ENCODE peak calls at places on chromosomes 12 and 14, in four cellular contexts. O, J, X and Y are unnamed samples.

GRCh38 chr12:34397591-34398365 is 375.5 kb downstream of the ALG10 start:
- DNase-seq in O (no peak), J (peak), X (peak), Y (no peak)

GRCh38 chr12:51443573-51443972 is 18.9 kb downstream of the SLC4A8 start:
- DNase-seq in O (no peak), J (no peak), X (no peak), Y (no peak)

GRCh38 chr12:43462741-43463140 is 89.3 kb downstream of the ADAMTS20 start:
- DNase-seq in O (no peak), J (no peak), X (no peak), Y (no peak)

GRCh38 chr12:108367436-108367835 is 28.3 kb upstream of the CMKLR1 start:
- DNase-seq in O (no peak), J (no peak), X (no peak), Y (no peak)

GRCh38 chr12:42990387-42990786 is 400.8 kb upstream of the PRICKLE1 start:
- DNase-seq in O (no peak), J (no peak), X (no peak), Y (no peak)

GRCh38 chr14:66610154-66610563 is 102.2 kb downstream of the GPHN start:
- DNase-seq in O (no peak), J (no peak), X (no peak), Y (no peak)

GRCh38 chr12:101703487-101703886 is 6.0 kb downstream of the CHPT1 start:
- DNase-seq in O (no peak), J (no peak), X (no peak), Y (no peak)

GRCh38 chr14:71465316-71465715 is 466.9 kb upstream of the RGS6 start:
- DNase-seq in O (no peak), J (no peak), X (no peak), Y (no peak)

GRCh38 chr14:56490379-56490778 is 89.2 kb upstream of the TMEM260 start:
- DNase-seq in O (no peak), J (peak), X (no peak), Y (peak)

GRCh38 chr12:103829092-103829491 is 11.9 kb downstream of the NT5DC3 start:
- DNase-seq in O (no peak), J (no peak), X (no peak), Y (no peak)

GRCh38 chr14:104665663-104666522 is 23.5 kb upstream of the INF2 start:
- DNase-seq in O (no peak), J (no peak), X (no peak), Y (peak)

GRCh38 chr14:69980457-69981414 is 101.5 kb downstream of the SMOC1 start:
- DNase-seq in O (no peak), J (no peak), X (no peak), Y (no peak)

GRCh38 chr12:22700126-22700525 is 75.2 kb downstream of the ETNK1 start:
- DNase-seq in O (no peak), J (no peak), X (no peak), Y (no peak)

GRCh38 chr12:4171742-4172141 is 101.8 kb upstream of the CCND2 start:
- DNase-seq in O (no peak), J (no peak), X (no peak), Y (no peak)

GRCh38 chr12:4172999-4173398 is 100.6 kb upstream of the CCND2 start:
- DNase-seq in O (no peak), J (no peak), X (peak), Y (no peak)

GRCh38 chr12:4176168-4176567 is 97.4 kb upstream of the CCND2 start:
- DNase-seq in O (no peak), J (no peak), X (no peak), Y (no peak)

GRCh38 chr12:4177257-4177656 is 96.3 kb upstream of the CCND2 start:
- DNase-seq in O (no peak), J (no peak), X (no peak), Y (no peak)

GRCh38 chr12:4174417-4174816 is 99.1 kb upstream of the CCND2 start:
- DNase-seq in O (no peak), J (no peak), X (peak), Y (no peak)
- TF ChIP-seq JUND in O (no peak), J (no peak), X (no peak), Y (no peak)

DNA sequence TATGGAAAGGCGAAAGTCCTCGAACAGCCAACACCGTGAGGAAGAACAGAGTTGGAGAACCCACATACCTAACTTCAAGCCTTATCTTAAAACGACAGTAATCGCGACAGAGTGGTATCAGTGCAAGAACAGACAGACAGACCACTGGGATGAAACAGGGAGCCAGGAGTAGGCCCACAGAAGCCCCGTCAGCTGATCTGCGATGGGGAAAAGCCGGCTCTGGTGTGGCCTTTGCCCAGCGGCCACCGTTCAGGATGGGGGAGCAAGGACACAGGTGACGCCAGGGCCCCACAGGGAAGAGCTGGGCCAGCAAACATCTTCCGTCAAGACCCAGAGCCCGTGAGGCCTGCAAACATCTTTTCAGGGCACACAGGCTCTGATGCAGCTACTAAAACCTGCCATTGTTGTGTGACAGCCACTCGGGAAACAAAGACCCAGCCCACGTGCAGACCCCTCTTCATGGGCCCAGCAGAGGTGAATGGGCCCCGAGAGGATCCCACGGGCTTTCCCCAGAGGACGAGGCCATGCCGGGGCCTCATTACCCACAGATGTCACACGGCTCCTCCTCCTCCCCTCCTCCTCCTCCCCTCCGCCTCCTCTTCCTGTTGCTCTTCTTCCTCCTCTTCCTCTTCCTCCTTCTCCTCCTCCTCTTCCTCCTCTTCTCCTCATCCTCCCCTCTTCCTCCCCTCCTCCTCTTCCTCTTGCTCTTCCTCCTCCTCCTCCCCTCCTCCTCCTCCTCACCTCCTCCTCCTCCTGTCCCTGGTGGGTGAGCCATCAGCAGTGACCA is 277.7 kb downstream of the ADGRD1 start:
- DNase-seq in O (no peak), J (no peak), X (no peak), Y (no peak)
- TF ChIP-seq JUND in O (no peak), J (no peak), X (no peak), Y (no peak)

GRCh38 chr12:83826112-83826511 is 1086.5 kb downstream of the SLC6A15 start:
- DNase-seq in O (no peak), J (peak), X (peak), Y (no peak)

GRCh38 chr12:83827860-83828259 is 1084.7 kb downstream of the SLC6A15 start:
- DNase-seq in O (no peak), J (no peak), X (peak), Y (no peak)

GRCh38 chr12:83821967-83822366 is 1090.6 kb downstream of the SLC6A15 start:
- DNase-seq in O (no peak), J (no peak), X (no peak), Y (no peak)

GRCh38 chr12:83827193-83827592 is 1085.4 kb downstream of the SLC6A15 start:
- DNase-seq in O (no peak), J (no peak), X (no peak), Y (no peak)

GRCh38 chr12:83823386-83824045 is 1089.1 kb downstream of the SLC6A15 start:
- DNase-seq in O (no peak), J (peak), X (peak), Y (peak)
- TF ChIP-seq JUND in O (no peak), J (no peak), X (no peak), Y (no peak)

GRCh38 chr12:20283467-20283866 is 84.9 kb upstream of the PDE3A start:
- DNase-seq in O (no peak), J (no peak), X (no peak), Y (no peak)

GRCh38 chr12:20280515-20280914 is 87.8 kb upstream of the PDE3A start:
- DNase-seq in O (no peak), J (no peak), X (no peak), Y (no peak)

DNA sequence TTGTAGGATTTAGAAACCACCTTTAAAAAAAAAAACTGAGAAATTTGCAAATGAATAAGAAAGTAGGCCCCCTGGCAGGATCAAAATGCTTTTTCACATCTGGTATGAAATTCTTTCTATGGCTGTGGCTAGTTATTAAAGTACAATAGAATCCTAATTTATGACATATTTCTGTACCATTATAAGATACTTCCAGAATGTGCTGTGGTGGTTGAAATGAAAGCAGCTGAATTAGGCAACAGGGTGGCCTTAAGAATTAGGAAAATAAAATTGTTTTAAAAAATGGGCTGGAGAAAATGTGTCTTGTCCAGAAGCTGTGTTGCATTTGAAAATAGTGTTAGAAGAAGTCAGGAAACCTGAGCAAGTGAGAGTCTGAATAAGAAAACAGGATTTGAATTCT is 85.9 kb upstream of the PDE3A start:
- DNase-seq in O (no peak), J (no peak), X (no peak), Y (no peak)
- TF ChIP-seq JUND in O (no peak), J (no peak), X (no peak), Y (no peak)

GRCh38 chr14:74204481-74204880 is 34.8 kb upstream of the VSX2 start:
- DNase-seq in O (no peak), J (no peak), X (peak), Y (no peak)
- TF ChIP-seq JUND in O (no peak), J (no peak), X (no peak), Y (no peak)

GRCh38 chr14:75648066-75648838 is 12.4 kb downstream of the ERG28 start:
- DNase-seq in O (no peak), J (no peak), X (no peak), Y (peak)
- TF ChIP-seq JUND in O (no peak), J (peak), X (no peak), Y (no peak)

GRCh38 chr14:94771191-94771905 is 1.4 kb upstream of the GSC start:
- DNase-seq in O (no peak), J (no peak), X (peak), Y (no peak)
- TF ChIP-seq JUND in O (no peak), J (no peak), X (no peak), Y (no peak)

GRCh38 chr14:89303452-89304435 is 113.3 kb downstream of the FOXN3 start:
- DNase-seq in O (peak), J (no peak), X (no peak), Y (no peak)
- TF ChIP-seq JUND in O (no peak), J (peak), X (peak), Y (no peak)

GRCh38 chr14:90839024-90839888 is 23.0 kb upstream of the TTC7B start:
- DNase-seq in O (no peak), J (no peak), X (no peak), Y (no peak)
- TF ChIP-seq JUND in O (no peak), J (no peak), X (no peak), Y (no peak)

GRCh38 chr12:88336071-88336768 is 194.1 kb downstream of the TMTC3 start:
- DNase-seq in O (no peak), J (no peak), X (no peak), Y (no peak)
- TF ChIP-seq JUND in O (no peak), J (no peak), X (no peak), Y (no peak)